ENCODE peak calls at places on chromosomes 5 and 9, in ten cellular contexts. One of them, this sample, is unnamed.

GRCh38 chr9:134395727-134396257 is 69.5 kb downstream of the RXRA start:
- DNase-seq in NB4: no peak
- DNase-seq in dorsolateral prefrontal cortex: no peak
- DNase-seq in breast epithelium: no peak
- DNase-seq in cardiac muscle cell: no peak
- DNase-seq in mammary epithelial cell: no peak
- DNase-seq in NT2/D1: no peak
- DNase-seq in lower lobe of right lung: no peak
- DNase-seq in aorta: no peak
- DNase-seq in CD4-positive, CD25-positive, alpha-beta regulatory T cell: no peak
- DNase-seq in this sample: no peak

GRCh38 chr9:4334439-4334838 is 34.6 kb upstream of the GLIS3 start:
- DNase-seq in cardiac muscle cell: peak; percentile 19
- DNase-seq in breast epithelium: peak; percentile 85
- DNase-seq in lower lobe of right lung: peak; percentile 78
- DNase-seq in mammary epithelial cell: peak; percentile 86
- DNase-seq in NT2/D1: peak; percentile 35
- DNase-seq in CD4-positive, CD25-positive, alpha-beta regulatory T cell: no peak
- DNase-seq in NB4: no peak
- DNase-seq in dorsolateral prefrontal cortex: no peak
- DNase-seq in aorta: no peak
- DNase-seq in this sample: no peak

GRCh38 chr5:96175090-96175489 is 213.4 kb upstream of the ELL2 start:
- DNase-seq in NT2/D1: no peak
- DNase-seq in breast epithelium: no peak
- DNase-seq in cardiac muscle cell: peak; percentile 19
- DNase-seq in mammary epithelial cell: peak; percentile 20
- DNase-seq in lower lobe of right lung: no peak
- DNase-seq in NB4: peak; percentile 23
- DNase-seq in aorta: no peak
- DNase-seq in dorsolateral prefrontal cortex: no peak
- DNase-seq in CD4-positive, CD25-positive, alpha-beta regulatory T cell: no peak
- DNase-seq in this sample: no peak

GRCh38 chr5:140966293-140967225 is at the start of gene PCDHAC2:
- DNase-seq in dorsolateral prefrontal cortex: peak; percentile 57
- DNase-seq in CD4-positive, CD25-positive, alpha-beta regulatory T cell: no peak
- DNase-seq in NB4: no peak
- DNase-seq in cardiac muscle cell: peak; percentile 54
- DNase-seq in lower lobe of right lung: peak; percentile 70
- DNase-seq in breast epithelium: peak; percentile 18
- DNase-seq in NT2/D1: peak; percentile 57
- DNase-seq in aorta: peak; percentile 81
- DNase-seq in mammary epithelial cell: peak; percentile 68
- DNase-seq in this sample: no peak

GRCh38 chr9:82332774-82333152 is 344.2 kb downstream of the SPATA31D1 start:
- DNase-seq in CD4-positive, CD25-positive, alpha-beta regulatory T cell: no peak
- DNase-seq in lower lobe of right lung: no peak
- DNase-seq in aorta: no peak
- DNase-seq in cardiac muscle cell: no peak
- DNase-seq in NT2/D1: no peak
- DNase-seq in mammary epithelial cell: no peak
- DNase-seq in breast epithelium: no peak
- DNase-seq in NB4: no peak
- DNase-seq in dorsolateral prefrontal cortex: no peak
- DNase-seq in this sample: no peak

GRCh38 chr5:176533894-176534611 is 3.1 kb downstream of the RNF44 start:
- DNase-seq in dorsolateral prefrontal cortex: no peak
- DNase-seq in NT2/D1: no peak
- DNase-seq in lower lobe of right lung: peak; percentile 61
- DNase-seq in cardiac muscle cell: no peak
- DNase-seq in aorta: peak; percentile 69
- DNase-seq in NB4: peak; percentile 76
- DNase-seq in breast epithelium: no peak
- DNase-seq in mammary epithelial cell: peak; percentile 42
- DNase-seq in CD4-positive, CD25-positive, alpha-beta regulatory T cell: no peak
- DNase-seq in this sample: peak; percentile 62

GRCh38 chr9:69885474-69885929 is 64.9 kb downstream of the CFAP95 start:
- DNase-seq in NT2/D1: peak; percentile 20
- DNase-seq in cardiac muscle cell: peak; percentile 62
- DNase-seq in lower lobe of right lung: no peak
- DNase-seq in dorsolateral prefrontal cortex: no peak
- DNase-seq in breast epithelium: peak; percentile 58
- DNase-seq in mammary epithelial cell: peak; percentile 89
- DNase-seq in CD4-positive, CD25-positive, alpha-beta regulatory T cell: no peak
- DNase-seq in aorta: no peak
- DNase-seq in NB4: no peak
- DNase-seq in this sample: no peak

GRCh38 chr5:155076379-155076778 is 62.8 kb downstream of the KIF4B start:
- DNase-seq in lower lobe of right lung: no peak
- DNase-seq in aorta: no peak
- DNase-seq in NB4: no peak
- DNase-seq in breast epithelium: no peak
- DNase-seq in dorsolateral prefrontal cortex: no peak
- DNase-seq in CD4-positive, CD25-positive, alpha-beta regulatory T cell: no peak
- DNase-seq in cardiac muscle cell: no peak
- DNase-seq in NT2/D1: no peak
- DNase-seq in mammary epithelial cell: no peak
- DNase-seq in this sample: no peak

GRCh38 chr9:128723352-128723865 is 518 bp downstream of the ZDHHC12 start:
- DNase-seq in dorsolateral prefrontal cortex: no peak
- DNase-seq in NT2/D1: no peak
- DNase-seq in NB4: no peak
- DNase-seq in CD4-positive, CD25-positive, alpha-beta regulatory T cell: no peak
- DNase-seq in mammary epithelial cell: no peak
- DNase-seq in lower lobe of right lung: no peak
- DNase-seq in breast epithelium: no peak
- DNase-seq in aorta: no peak
- DNase-seq in cardiac muscle cell: no peak
- DNase-seq in this sample: no peak

GRCh38 chr9:128721487-128722010 is 2.4 kb downstream of the ZDHHC12 start:
- DNase-seq in lower lobe of right lung: no peak
- DNase-seq in mammary epithelial cell: no peak
- DNase-seq in CD4-positive, CD25-positive, alpha-beta regulatory T cell: no peak
- DNase-seq in breast epithelium: no peak
- DNase-seq in aorta: no peak
- DNase-seq in NB4: no peak
- DNase-seq in NT2/D1: no peak
- DNase-seq in dorsolateral prefrontal cortex: no peak
- DNase-seq in cardiac muscle cell: no peak
- DNase-seq in this sample: no peak

GRCh38 chr9:128720841-128721486 is 3.0 kb downstream of the ZDHHC12 start:
- DNase-seq in mammary epithelial cell: no peak
- DNase-seq in aorta: no peak
- DNase-seq in NT2/D1: no peak
- DNase-seq in dorsolateral prefrontal cortex: no peak
- DNase-seq in CD4-positive, CD25-positive, alpha-beta regulatory T cell: no peak
- DNase-seq in lower lobe of right lung: no peak
- DNase-seq in breast epithelium: no peak
- DNase-seq in NB4: no peak
- DNase-seq in cardiac muscle cell: no peak
- DNase-seq in this sample: no peak

GRCh38 chr9:128723866-128724743 is at the start of gene ZDHHC12:
- DNase-seq in breast epithelium: peak; percentile 98
- DNase-seq in cardiac muscle cell: peak; percentile 95
- DNase-seq in NT2/D1: peak; percentile 98
- DNase-seq in CD4-positive, CD25-positive, alpha-beta regulatory T cell: peak; percentile 99
- DNase-seq in mammary epithelial cell: peak; percentile 98
- DNase-seq in aorta: peak; percentile 98
- DNase-seq in NB4: peak; percentile 99
- DNase-seq in lower lobe of right lung: peak; percentile 100
- DNase-seq in dorsolateral prefrontal cortex: peak; percentile 93
- DNase-seq in this sample: peak; percentile 99

DNA sequence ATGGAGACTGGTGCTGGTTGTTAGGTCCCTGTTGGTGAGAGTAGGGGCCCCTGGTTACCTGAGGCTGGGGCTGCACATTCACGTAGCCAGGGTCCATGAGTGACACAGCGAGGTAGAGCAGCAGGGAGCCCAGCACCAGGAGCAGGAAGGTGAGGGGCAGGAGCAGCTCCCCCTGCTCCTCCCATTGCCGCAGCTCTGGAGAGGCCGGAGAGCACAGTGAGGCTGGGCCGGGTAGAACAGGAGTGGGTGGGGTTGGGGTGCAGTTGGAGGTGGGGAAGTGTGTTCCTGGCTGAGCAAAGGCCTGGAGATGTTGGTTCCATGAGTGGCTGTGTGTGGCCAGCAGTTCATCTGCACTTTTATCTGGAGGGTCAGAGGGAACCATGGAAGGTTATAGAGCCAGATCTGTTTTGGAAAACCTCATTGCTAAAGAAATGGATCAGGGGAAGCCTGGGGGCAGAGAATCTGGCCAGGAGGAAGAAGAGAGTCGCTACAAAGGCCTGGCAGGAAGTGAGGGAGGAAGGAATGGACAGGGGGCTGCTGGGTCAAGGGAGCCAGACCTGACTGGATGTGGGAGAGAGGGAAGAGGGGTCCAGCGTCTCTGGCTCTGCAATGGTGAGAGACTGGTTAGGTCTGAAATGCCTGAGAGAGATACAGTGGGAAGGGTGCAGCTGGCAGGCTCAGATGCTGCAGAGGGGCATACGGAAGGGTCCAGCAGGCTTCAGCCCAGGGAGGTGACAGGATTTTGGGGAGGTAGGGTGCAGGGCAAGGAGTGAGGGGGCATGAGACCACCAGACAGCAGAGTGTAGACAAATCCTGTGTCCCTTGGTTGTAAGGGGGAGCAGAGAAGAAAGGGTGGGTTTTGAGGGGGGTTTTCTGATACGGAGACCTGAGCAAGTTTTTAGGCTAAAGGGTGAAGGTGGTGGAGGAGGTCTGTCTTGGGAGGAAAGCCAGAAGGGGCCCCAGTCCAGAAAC is 1.3 kb downstream of the ZDHHC12 start:
- DNase-seq in mammary epithelial cell: no peak
- DNase-seq in dorsolateral prefrontal cortex: no peak
- DNase-seq in cardiac muscle cell: no peak
- DNase-seq in breast epithelium: no peak
- DNase-seq in NB4: no peak
- DNase-seq in CD4-positive, CD25-positive, alpha-beta regulatory T cell: no peak
- DNase-seq in lower lobe of right lung: no peak
- DNase-seq in NT2/D1: no peak
- DNase-seq in aorta: no peak
- DNase-seq in this sample: no peak
- H3K4me3 ChIP-seq in mammary epithelial cell: peak overlapping the region; percentile 87
- H3K4me3 ChIP-seq in dorsolateral prefrontal cortex: no peak overlapping the region
- H3K4me3 ChIP-seq in cardiac muscle cell: no peak overlapping the region
- H3K4me3 ChIP-seq in breast epithelium: no peak overlapping the region
- H3K4me3 ChIP-seq in NB4: peak overlapping the region; percentile 87
- H3K4me3 ChIP-seq in CD4-positive, CD25-positive, alpha-beta regulatory T cell: peak overlapping the region; percentile 77
- H3K4me3 ChIP-seq in lower lobe of right lung: no peak overlapping the region
- H3K4me3 ChIP-seq in NT2/D1: peak overlapping the region; percentile 94
- H3K4me3 ChIP-seq in aorta: no peak overlapping the region
- H3K4me3 ChIP-seq in this sample: no peak overlapping the region

DNA sequence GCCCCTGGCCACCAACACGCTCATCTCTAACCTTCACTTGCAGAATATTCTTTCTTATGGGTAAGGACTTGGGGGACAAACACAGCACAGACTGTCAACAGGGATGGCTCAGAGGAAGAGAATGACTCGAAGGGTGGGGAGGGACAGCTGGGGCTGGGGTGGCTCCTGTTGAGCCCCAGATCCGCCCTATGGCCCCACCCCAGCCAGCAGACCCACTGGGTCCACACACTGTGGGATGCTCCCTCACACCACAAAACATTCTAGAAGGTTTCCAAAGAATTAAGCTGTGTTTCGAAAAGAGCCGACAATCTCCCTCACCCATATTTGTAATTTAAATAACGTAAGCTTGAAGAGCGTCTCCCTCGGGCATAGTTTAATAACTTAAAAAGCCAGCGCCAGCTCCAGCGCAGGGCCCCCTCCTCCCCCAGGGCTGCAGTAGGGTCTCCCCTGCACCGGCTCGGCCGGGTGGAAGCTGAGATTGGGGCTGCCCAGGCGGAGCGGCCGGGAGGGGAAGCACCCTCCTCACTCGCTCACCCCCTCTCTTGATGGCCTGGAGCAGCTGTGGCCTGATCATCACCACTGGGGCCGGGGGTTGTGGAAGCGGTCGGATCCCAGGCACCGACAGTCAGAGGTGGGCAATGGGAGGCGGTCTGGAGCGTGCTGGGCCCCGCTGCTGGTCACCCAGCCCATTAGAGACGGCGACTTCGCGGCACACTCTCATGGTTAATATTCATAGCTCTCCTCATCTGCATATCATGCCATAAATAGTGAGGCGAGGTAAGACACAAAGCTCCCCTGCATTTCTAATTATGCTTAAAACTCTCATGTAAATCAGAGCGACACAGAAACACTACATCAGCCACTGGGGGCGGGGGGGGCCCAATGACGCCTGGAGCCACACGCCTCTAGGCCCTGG is 37.6 kb downstream of the NACC2 start:
- DNase-seq in aorta: no peak
- DNase-seq in CD4-positive, CD25-positive, alpha-beta regulatory T cell: no peak
- DNase-seq in NT2/D1: no peak
- DNase-seq in mammary epithelial cell: no peak
- DNase-seq in NB4: no peak
- DNase-seq in lower lobe of right lung: no peak
- DNase-seq in breast epithelium: no peak
- DNase-seq in cardiac muscle cell: no peak
- DNase-seq in dorsolateral prefrontal cortex: no peak
- DNase-seq in this sample: no peak
- H3K4me3 ChIP-seq in aorta: no peak overlapping the region
- H3K4me3 ChIP-seq in CD4-positive, CD25-positive, alpha-beta regulatory T cell: no peak overlapping the region
- H3K4me3 ChIP-seq in NT2/D1: no peak overlapping the region
- H3K4me3 ChIP-seq in mammary epithelial cell: no peak overlapping the region
- H3K4me3 ChIP-seq in NB4: no peak overlapping the region
- H3K4me3 ChIP-seq in lower lobe of right lung: no peak overlapping the region
- H3K4me3 ChIP-seq in breast epithelium: no peak overlapping the region
- H3K4me3 ChIP-seq in cardiac muscle cell: no peak overlapping the region
- H3K4me3 ChIP-seq in dorsolateral prefrontal cortex: no peak overlapping the region
- H3K4me3 ChIP-seq in this sample: no peak overlapping the region

GRCh38 chr5:38531518-38531917 is 24.9 kb downstream of the LIFR start:
- DNase-seq in NB4: no peak
- DNase-seq in dorsolateral prefrontal cortex: no peak
- DNase-seq in breast epithelium: no peak
- DNase-seq in mammary epithelial cell: no peak
- DNase-seq in CD4-positive, CD25-positive, alpha-beta regulatory T cell: no peak
- DNase-seq in aorta: no peak
- DNase-seq in lower lobe of right lung: no peak
- DNase-seq in cardiac muscle cell: no peak
- DNase-seq in NT2/D1: no peak
- DNase-seq in this sample: no peak
- H3K4me3 ChIP-seq in NB4: no peak overlapping the region
- H3K4me3 ChIP-seq in dorsolateral prefrontal cortex: no peak overlapping the region
- H3K4me3 ChIP-seq in breast epithelium: no peak overlapping the region
- H3K4me3 ChIP-seq in mammary epithelial cell: no peak overlapping the region
- H3K4me3 ChIP-seq in CD4-positive, CD25-positive, alpha-beta regulatory T cell: no peak overlapping the region
- H3K4me3 ChIP-seq in aorta: no peak overlapping the region
- H3K4me3 ChIP-seq in lower lobe of right lung: no peak overlapping the region
- H3K4me3 ChIP-seq in cardiac muscle cell: no peak overlapping the region
- H3K4me3 ChIP-seq in NT2/D1: no peak overlapping the region
- H3K4me3 ChIP-seq in this sample: no peak overlapping the region

DNA sequence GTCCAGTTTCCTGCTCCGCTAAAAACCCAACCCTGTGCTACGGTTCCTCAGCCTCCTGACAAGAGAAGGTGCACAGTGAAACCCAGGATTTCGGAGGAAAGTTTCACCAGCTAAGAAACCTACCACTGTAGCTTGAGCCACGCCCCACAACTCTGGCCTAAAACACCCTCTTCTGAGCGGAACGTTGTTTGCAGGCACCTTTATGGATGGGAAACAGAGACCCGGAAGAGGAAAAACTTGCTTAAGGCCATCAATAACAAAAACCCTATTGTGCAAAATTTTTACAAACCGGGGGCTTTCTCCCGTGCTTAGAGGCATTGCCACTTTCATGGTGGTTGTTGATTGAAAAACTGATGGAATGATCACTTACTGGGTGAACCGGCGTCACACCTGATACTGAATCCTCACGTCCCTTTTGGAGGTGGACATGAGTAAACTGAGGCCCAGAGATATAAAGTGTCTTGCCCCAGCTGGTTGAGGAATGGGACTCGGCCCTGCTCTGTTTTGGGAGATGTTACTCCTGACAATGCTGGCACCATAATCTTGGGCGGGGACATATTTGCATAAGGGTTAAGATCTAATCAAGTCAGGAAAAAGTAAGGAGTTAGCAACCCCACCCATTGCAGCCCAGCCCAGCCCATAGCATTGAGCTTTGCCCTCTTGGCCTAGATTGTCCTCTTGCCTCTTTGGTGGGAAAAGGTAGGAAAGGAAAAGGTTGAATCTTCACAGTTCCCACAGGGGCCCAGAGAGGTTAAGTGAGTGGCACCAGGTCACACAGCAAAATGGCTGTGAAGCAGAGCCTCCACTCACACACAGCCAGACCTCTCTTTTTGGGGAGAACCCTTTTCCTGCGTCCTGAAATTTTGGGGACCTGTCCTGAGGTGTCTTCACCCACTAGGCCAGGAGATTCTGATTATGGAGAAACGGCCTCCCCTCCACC is 23.2 kb upstream of the PTGS1 start:
- DNase-seq in aorta: no peak
- DNase-seq in NB4: no peak
- DNase-seq in lower lobe of right lung: no peak
- DNase-seq in mammary epithelial cell: peak; percentile 50
- DNase-seq in dorsolateral prefrontal cortex: no peak
- DNase-seq in breast epithelium: no peak
- DNase-seq in cardiac muscle cell: peak; percentile 60
- DNase-seq in NT2/D1: no peak
- DNase-seq in CD4-positive, CD25-positive, alpha-beta regulatory T cell: no peak
- DNase-seq in this sample: no peak
- H3K4me3 ChIP-seq in aorta: peak overlapping the region; percentile 77
- H3K4me3 ChIP-seq in NB4: no peak overlapping the region
- H3K4me3 ChIP-seq in lower lobe of right lung: peak overlapping the region; percentile 56
- H3K4me3 ChIP-seq in mammary epithelial cell: peak overlapping the region; percentile 46
- H3K4me3 ChIP-seq in dorsolateral prefrontal cortex: peak overlapping the region; percentile 43
- H3K4me3 ChIP-seq in breast epithelium: peak overlapping the region; percentile 78
- H3K4me3 ChIP-seq in cardiac muscle cell: peak overlapping the region; percentile 30
- H3K4me3 ChIP-seq in NT2/D1: peak overlapping the region; percentile 67
- H3K4me3 ChIP-seq in CD4-positive, CD25-positive, alpha-beta regulatory T cell: no peak overlapping the region
- H3K4me3 ChIP-seq in this sample: peak overlapping the region; percentile 28

This sample was measured in CD4-positive, alpha-beta memory T cell.